ENCODE peak calls at places on chromosomes 16 and 17, in six cellular contexts. U, O, J, R, E and D are unnamed samples.

GRCh38 chr16:49049191-49049590 is 232.4 kb downstream of the CBLN1 start:
- DNase-seq in R (no peak), U (no peak), E (no peak), O (no peak), J (no peak), D (no peak)

GRCh38 chr17:61412860-61413653 is 13.4 kb downstream of the TBX2 start:
- DNase-seq in E (peak), R (no peak), U (no peak), J (peak), O (peak), D (no peak)

GRCh38 chr17:12627776-12628491 is 37.8 kb upstream of the MYOCD start:
- DNase-seq in E (no peak), R (peak), U (peak), O (no peak), J (peak), D (no peak)

GRCh38 chr17:82923366-82924113 is 83.7 kb upstream of the ZNF750 start:
- DNase-seq in J (no peak), U (no peak), E (no peak), O (no peak), R (no peak), D (no peak)

GRCh38 chr17:1750628-1751027 is 8.0 kb downstream of the SERPINF2 start:
- DNase-seq in U (no peak), R (no peak), O (no peak), E (no peak), J (no peak), D (no peak)

GRCh38 chr17:40121886-40122465 is at the start of gene MSL1:
- DNase-seq in O (peak), R (no peak), U (peak), E (peak), J (peak), D (no peak)

GRCh38 chr16:89565506-89566372 is 5.3 kb downstream of the RPL13 start:
- DNase-seq in J (peak), U (peak), O (no peak), R (peak), E (peak), D (no peak)

GRCh38 chr17:22510504-22510903 is 818.2 kb downstream of the KCNJ18 start:
- DNase-seq in J (no peak), R (no peak), E (no peak), O (no peak), U (no peak), D (no peak)

GRCh38 chr16:66006485-66006884 is 360.0 kb upstream of the CDH5 start:
- DNase-seq in O (no peak), R (no peak), U (no peak), E (no peak), J (no peak), D (no peak)

GRCh38 chr17:59761385-59762021 is 54.0 kb downstream of the VMP1 start:
- DNase-seq in E (peak), U (peak), R (peak), J (peak), O (no peak), D (no peak)

GRCh38 chr16:74830646-74831045 is 56.0 kb upstream of the FA2H start:
- DNase-seq in O (no peak), R (no peak), U (no peak), E (no peak), J (no peak), D (no peak)

GRCh38 chr16:46817961-46818360 is 13.0 kb downstream of the C16orf87 start:
- DNase-seq in E (peak), J (no peak), R (peak), U (peak), O (no peak), D (no peak)

GRCh38 chr16:75340715-75341500 is 89.5 kb upstream of the BCAR1 start:
- DNase-seq in U (peak), E (peak), J (no peak), R (peak), O (no peak), D (no peak)

GRCh38 chr16:17526956-17527355 is 56.2 kb upstream of the XYLT1 start:
- DNase-seq in R (no peak), O (no peak), E (no peak), U (no peak), J (no peak), D (no peak)

GRCh38 chr17:79991140-79991923 is 44.3 kb downstream of the TBC1D16 start:
- DNase-seq in J (peak), U (peak), E (peak), R (peak), O (no peak), D (no peak)

GRCh38 chr17:7883781-7884386 is 4.7 kb upstream of the CHD3 start:
- DNase-seq in E (no peak), U (no peak), J (peak), R (peak), O (no peak), D (no peak)

GRCh38 chr16:10584956-10585561 is 4.7 kb upstream of the EMP2 start:
- DNase-seq in U (peak), R (peak), J (no peak), E (no peak), O (no peak), D (no peak)

GRCh38 chr16:23836078-23836403 is 258 bp downstream of the PRKCB start:
- DNase-seq in J (no peak), O (no peak), E (no peak), U (no peak), R (no peak), D (no peak)

GRCh38 chr17:8470447-8471047 is 34.9 kb downstream of the NDEL1 start:
- DNase-seq in R (peak), U (no peak), E (no peak), O (no peak), J (no peak), D (no peak)

GRCh38 chr16:28820016-28820415 is 2.8 kb upstream of the ATXN2L start:
- DNase-seq in E (no peak), J (peak), R (no peak), O (no peak), U (no peak), D (no peak)

GRCh38 chr17:15220785-15221184 is 44.3 kb downstream of the PMP22 start:
- DNase-seq in O (no peak), R (peak), U (no peak), E (no peak), J (no peak), D (no peak)

GRCh38 chr16:11224096-11224893 is 31.7 kb downstream of the SOCS1 start:
- DNase-seq in O (peak), E (peak), R (no peak), J (no peak), U (no peak), D (no peak)

GRCh38 chr16:19700319-19700781 is 17.7 kb downstream of the KNOP1 start:
- DNase-seq in R (peak), U (peak), O (no peak), E (no peak), J (peak), D (no peak)

GRCh38 chr16:31010539-31010938 is at the start of gene STX1B:
- DNase-seq in J (no peak), U (no peak), E (peak), O (no peak), R (no peak), D (no peak)

GRCh38 chr17:59763861-59764260 is 56.4 kb downstream of the VMP1 start:
- DNase-seq in E (no peak), O (no peak), J (peak), U (peak), R (peak), D (no peak)

GRCh38 chr17:82418001-82418986 is at the start of the genes HEXD and OGFOD3:
- DNase-seq in U (peak), R (peak), E (peak), J (peak), O (peak), D (no peak)

GRCh38 chr17:10556301-10557005 is 7.0 kb upstream of the MYH2 start:
- DNase-seq in O (no peak), J (no peak), R (no peak), E (no peak), U (no peak), D (no peak)

GRCh38 chr17:4998666-4999428 is 1.1 kb downstream of the KIF1C start:
- DNase-seq in O (peak), J (no peak), R (no peak), U (no peak), E (peak), D (no peak)

GRCh38 chr16:48958681-48959080 is 323.0 kb downstream of the CBLN1 start:
- DNase-seq in O (no peak), E (no peak), J (no peak), U (no peak), R (peak), D (no peak)

GRCh38 chr16:82671743-82672142 is 45.0 kb downstream of the CDH13 start:
- DNase-seq in O (no peak), R (no peak), U (no peak), E (peak), J (no peak), D (no peak)

GRCh38 chr17:36824678-36825091 is 112.6 kb upstream of the LHX1 start:
- DNase-seq in R (no peak), U (no peak), J (peak), O (no peak), E (no peak), D (no peak)

GRCh38 chr16:82248257-82248656 is 78.2 kb upstream of the MPHOSPH6 start:
- DNase-seq in R (no peak), O (no peak), U (no peak), J (no peak), E (no peak), D (no peak)

GRCh38 chr17:28889996-28890395 is 7.5 kb downstream of the FLOT2 start:
- DNase-seq in R (no peak), O (no peak), J (no peak), E (no peak), U (no peak), D (no peak)

GRCh38 chr16:11224894-11225676 is 30.9 kb downstream of the SOCS1 start:
- DNase-seq in O (no peak), R (no peak), E (no peak), U (no peak), J (no peak), D (no peak)

GRCh38 chr16:66409156-66409555 is 17.9 kb upstream of the BEAN1 start:
- DNase-seq in R (peak), J (no peak), E (no peak), O (no peak), U (no peak), D (no peak)

GRCh38 chr17:5545051-5545987 is 39.0 kb downstream of the NLRP1 start:
- DNase-seq in O (no peak), E (no peak), R (peak), U (no peak), J (no peak), D (no peak)

GRCh38 chr16:1438229-1439057 is 5.9 kb downstream of the CCDC154 start:
- DNase-seq in R (no peak), J (no peak), E (no peak), U (no peak), O (no peak), D (no peak)

GRCh38 chr16:1434644-1435592 is 4.0 kb downstream of the PERCC1 start:
- DNase-seq in O (no peak), R (no peak), J (no peak), E (no peak), U (no peak), D (no peak)

GRCh38 chr16:1436731-1437355 is 6.0 kb downstream of the PERCC1 start:
- DNase-seq in O (no peak), E (no peak), R (no peak), U (no peak), J (no peak), D (no peak)

GRCh38 chr16:1437606-1438005 is 6.7 kb downstream of the PERCC1 start:
- DNase-seq in E (no peak), O (no peak), J (no peak), U (no peak), R (no peak), D (no peak)

GRCh38 chr16:1435921-1436697 is 5.2 kb downstream of the PERCC1 start:
- DNase-seq in O (no peak), U (no peak), R (no peak), J (no peak), E (peak), D (no peak)
- TF ChIP-seq CTCF in O (no peak), U (no peak), R (no peak), J (no peak), E (peak), D (no peak)

GRCh38 chr16:57994778-57995177 is 5.7 kb downstream of the ZNF319 start:
- DNase-seq in U (peak), R (no peak), O (peak), E (peak), J (peak), D (no peak)
- TF ChIP-seq CTCF in U (peak), R (peak), O (no peak), E (peak), J (peak), D (no peak)

GRCh38 chr17:45294506-45294905 is 22.3 kb downstream of the MAP3K14 start:
- DNase-seq in R (peak), U (peak), O (no peak), E (no peak), J (no peak), D (no peak)

GRCh38 chr17:45292696-45293412 is 24.0 kb downstream of the MAP3K14 start:
- DNase-seq in U (no peak), O (no peak), E (no peak), J (no peak), R (no peak), D (no peak)

GRCh38 chr17:45296003-45296832 is 20.6 kb downstream of the MAP3K14 start:
- DNase-seq in O (no peak), R (peak), J (no peak), E (no peak), U (no peak), D (no peak)

GRCh38 chr17:45291170-45291805 is 25.5 kb downstream of the MAP3K14 start:
- DNase-seq in O (peak), U (no peak), R (no peak), E (no peak), J (no peak), D (no peak)

DNA sequence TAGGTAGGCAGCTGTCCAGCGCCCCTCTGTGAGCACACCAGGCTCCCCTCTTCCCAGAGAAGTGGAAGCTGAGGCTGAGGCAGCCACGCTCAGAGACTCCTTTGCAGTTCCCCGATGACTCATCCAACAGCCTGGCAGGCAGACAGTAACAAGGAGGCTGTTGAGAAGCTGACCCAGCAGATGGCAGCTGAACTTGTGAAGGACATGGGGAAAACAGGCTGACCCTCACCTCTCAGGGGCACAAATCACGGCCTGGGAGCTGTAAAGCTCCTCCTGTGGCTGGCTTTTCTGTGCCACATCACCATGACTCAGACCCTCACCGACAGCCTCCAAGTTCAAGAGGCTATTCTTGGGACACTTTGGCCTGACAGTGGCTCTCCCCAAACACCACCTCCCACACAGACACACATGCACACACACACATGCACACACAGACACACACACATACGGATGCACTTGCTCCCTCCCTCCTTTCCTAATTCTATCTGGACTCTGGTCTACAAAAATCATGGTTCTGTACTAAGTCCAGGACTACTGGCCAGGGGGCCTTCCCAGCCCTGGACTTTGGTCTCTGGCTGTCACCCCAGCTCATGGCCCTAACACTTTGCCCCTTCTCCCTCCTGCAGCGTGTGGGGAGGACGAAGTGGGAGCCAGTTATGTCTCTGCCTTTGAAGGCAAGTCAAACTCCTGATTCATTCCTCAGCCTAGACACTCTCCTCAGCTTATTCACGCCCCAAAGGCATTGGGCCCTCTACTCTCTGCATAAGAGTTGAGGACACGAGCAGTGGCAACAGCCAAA is 23.2 kb downstream of the MAP3K14 start:
- DNase-seq in E (no peak), J (peak), U (peak), R (peak), O (peak), D (peak)
- TF ChIP-seq CTCF in E (no peak), J (peak), U (peak), R (no peak), O (no peak), D (no peak)

DNA sequence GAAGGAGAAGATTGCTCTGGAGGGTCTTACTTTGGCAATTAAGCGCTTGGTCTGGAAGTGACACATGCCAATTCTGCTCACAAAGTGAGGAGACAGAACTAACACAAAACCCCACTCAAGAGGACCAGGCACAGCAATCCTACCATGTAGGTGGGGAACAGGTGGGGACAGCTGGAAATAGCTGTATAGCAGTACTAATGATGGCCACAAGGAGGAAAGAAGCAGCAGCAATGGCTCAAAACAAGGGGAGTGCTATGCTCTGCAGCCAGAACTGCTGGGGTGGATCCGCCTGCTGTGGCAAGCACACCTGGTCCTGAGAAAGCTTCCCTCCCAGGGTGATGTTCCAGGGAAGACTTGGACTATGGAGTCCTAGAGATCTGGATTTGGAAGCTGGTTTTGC is 17.0 kb upstream of the TMEM132E start:
- DNase-seq in E (peak), U (no peak), R (no peak), O (no peak), J (peak), D (no peak)
- TF ChIP-seq CTCF in E (peak), U (peak), R (no peak), O (peak), J (peak), D (no peak)

GRCh38 chr16:87575027-87575804 is 27.1 kb upstream of the JPH3 start:
- DNase-seq in J (peak), R (no peak), O (no peak), U (no peak), E (peak), D (no peak)
- TF ChIP-seq CTCF in J (no peak), R (no peak), O (no peak), U (peak), E (peak), D (no peak)

GRCh38 chr17:75940727-75941441 is at the start of gene FBF1:
- DNase-seq in U (peak), J (peak), O (peak), E (peak), R (peak), D (peak)
- TF ChIP-seq CTCF in U (peak), J (no peak), O (no peak), E (peak), R (no peak), D (no peak)

GRCh38 chr16:81040837-81041236 is 5.2 kb downstream of the ATMIN start:
- DNase-seq in E (no peak), O (no peak), U (no peak), J (no peak), R (peak), D (no peak)

GRCh38 chr16:81036751-81037350 is 1.2 kb downstream of the ATMIN start:
- DNase-seq in U (no peak), J (peak), O (no peak), E (no peak), R (no peak), D (no peak)

GRCh38 chr16:81041696-81042095 is 6.1 kb downstream of the ATMIN start:
- DNase-seq in R (no peak), O (no peak), E (no peak), J (no peak), U (no peak), D (no peak)

GRCh38 chr16:81035398-81035974 is at the start of gene ATMIN:
- DNase-seq in O (peak), J (peak), E (peak), U (peak), R (peak), D (peak)

GRCh38 chr16:81035975-81036750 is 521 bp downstream of the ATMIN start:
- DNase-seq in R (no peak), E (peak), U (peak), J (peak), O (peak), D (no peak)
- TF ChIP-seq CTCF in R (no peak), E (no peak), U (peak), J (no peak), O (no peak), D (no peak)

GRCh38 chr16:5019775-5020174 is 14.0 kb downstream of the NAGPA start:
- DNase-seq in E (no peak), J (no peak), U (no peak), R (no peak), O (no peak), D (no peak)
- TF ChIP-seq CTCF in E (no peak), J (no peak), U (no peak), R (no peak), O (no peak), D (no peak)